ENCODE peak calls at places on chromosomes 1 and 21, in eight cellular contexts. J is AG09309; K is prostate gland; L is CD8-positive, alpha-beta T cell; T is ovary; Q is dorsolateral prefrontal cortex; D is thoracic aorta; O is fibroblast of lung. F is an unnamed sample.

GRCh38 chr1:156492591-156493080 is 7.9 kb downstream of the MEF2D start:
- DNase-seq in J (no peak), K (no peak), L (no peak), T (no peak), Q (no peak), D (no peak), O (no peak), F (no peak)

GRCh38 chr1:87197156-87197555 is 131.5 kb upstream of the LMO4 start:
- DNase-seq in J (no peak), K (no peak), L (no peak), T (no peak), Q (no peak), D (no peak), O (peak), F (no peak)

GRCh38 chr1:247297263-247298123 is 34.2 kb downstream of the ZNF496 start:
- DNase-seq in J (no peak), K (no peak), L (no peak), T (no peak), Q (no peak), D (no peak), O (no peak), F (no peak)

GRCh38 chr1:183898001-183898396 is 93.1 kb downstream of the RGL1 start:
- DNase-seq in J (no peak), K (no peak), L (no peak), T (no peak), Q (no peak), D (no peak), O (no peak), F (no peak)

GRCh38 chr21:45138199-45139002 is 64.0 kb downstream of the ADARB1 start:
- DNase-seq in J (no peak), K (no peak), L (peak), T (peak), Q (no peak), D (peak), O (peak), F (peak)

GRCh38 chr1:13762642-13763041 is 62.7 kb downstream of the PRDM2 start:
- DNase-seq in J (no peak), K (no peak), L (no peak), T (no peak), Q (no peak), D (no peak), O (no peak), F (no peak)

GRCh38 chr1:119453021-119453420 is 38.1 kb downstream of the HSD3B2 start:
- DNase-seq in J (peak), K (no peak), L (no peak), T (no peak), Q (no peak), D (no peak), O (peak), F (no peak)

GRCh38 chr1:214009613-214010550 is 22.1 kb downstream of the PROX1 start:
- DNase-seq in J (no peak), K (no peak), L (no peak), T (no peak), Q (no peak), D (no peak), O (no peak), F (no peak)

GRCh38 chr1:113990541-113990940 is 11.3 kb downstream of the OLFML3 start:
- DNase-seq in J (no peak), K (no peak), L (no peak), T (no peak), Q (no peak), D (no peak), O (no peak), F (no peak)

GRCh38 chr1:24127801-24128363 is 15.1 kb downstream of the IL22RA1 start:
- DNase-seq in J (no peak), K (no peak), L (no peak), T (no peak), Q (no peak), D (no peak), O (no peak), F (no peak)

GRCh38 chr1:184379111-184379752 is 7.6 kb upstream of the C1orf21 start:
- DNase-seq in J (no peak), K (no peak), L (no peak), T (no peak), Q (no peak), D (no peak), O (no peak), F (no peak)

GRCh38 chr21:41993744-41994143 is 16.4 kb downstream of the ZBTB21 start:
- DNase-seq in J (peak), K (no peak), L (no peak), T (no peak), Q (no peak), D (no peak), O (peak), F (no peak)

GRCh38 chr1:156502749-156503671 is 2.4 kb upstream of the MEF2D start:
- DNase-seq in J (peak), K (peak), L (no peak), T (peak), Q (no peak), D (peak), O (peak), F (no peak)

GRCh38 chr1:29640428-29640785 is 404.1 kb downstream of the PTPRU start:
- DNase-seq in J (no peak), K (no peak), L (no peak), T (no peak), Q (no peak), D (no peak), O (no peak), F (no peak)

GRCh38 chr21:36706951-36707762 is 8.2 kb downstream of the SIM2 start:
- DNase-seq in J (no peak), K (no peak), L (no peak), T (no peak), Q (no peak), D (no peak), O (no peak), F (no peak)

GRCh38 chr21:21383126-21383525 is 384.9 kb downstream of the NCAM2 start:
- DNase-seq in J (no peak), K (no peak), L (no peak), T (no peak), Q (no peak), D (no peak), O (peak), F (no peak)

GRCh38 chr1:112887599-112888303 is 68.2 kb downstream of the SLC16A1 start:
- DNase-seq in J (no peak), K (no peak), L (no peak), T (no peak), Q (no peak), D (no peak), O (no peak), F (no peak)

GRCh38 chr21:44510508-44511218 is 29.3 kb downstream of the KRTAP10-1 start:
- DNase-seq in J (no peak), K (peak), L (peak), T (no peak), Q (no peak), D (no peak), O (no peak), F (no peak)

GRCh38 chr1:228083871-228084278 is 1.4 kb downstream of the ARF1 start:
- DNase-seq in J (no peak), K (no peak), L (no peak), T (no peak), Q (no peak), D (no peak), O (peak), F (no peak)

GRCh38 chr21:37350472-37350871 is 16.1 kb upstream of the DYRK1A start:
- DNase-seq in J (no peak), K (no peak), L (no peak), T (no peak), Q (no peak), D (no peak), O (peak), F (no peak)

GRCh38 chr1:234545512-234546386 is 64.2 kb downstream of the IRF2BP2 start:
- DNase-seq in J (no peak), K (no peak), L (no peak), T (no peak), Q (no peak), D (no peak), O (no peak), F (no peak)

GRCh38 chr1:95496307-95496706 is 262.3 kb downstream of the RWDD3 start:
- DNase-seq in J (no peak), K (no peak), L (no peak), T (no peak), Q (no peak), D (no peak), O (no peak), F (no peak)

GRCh38 chr1:183032122-183032921 is 9.1 kb downstream of the LAMC1 start:
- DNase-seq in J (no peak), K (no peak), L (no peak), T (peak), Q (no peak), D (no peak), O (peak), F (no peak)

GRCh38 chr1:89873757-89874156 is 52.9 kb downstream of the LRRC8D start:
- DNase-seq in J (peak), K (no peak), L (no peak), T (no peak), Q (no peak), D (no peak), O (peak), F (no peak)

GRCh38 chr1:181133969-181134418 is 45.5 kb downstream of the IER5 start:
- DNase-seq in J (no peak), K (no peak), L (no peak), T (no peak), Q (no peak), D (no peak), O (no peak), F (no peak)

GRCh38 chr1:245156736-245157505 is 2.1 kb downstream of the KIF26B start:
- DNase-seq in J (no peak), K (no peak), L (no peak), T (no peak), Q (no peak), D (no peak), O (peak), F (no peak)

GRCh38 chr1:64131155-64131554 is 72.3 kb upstream of the UBE2U start:
- DNase-seq in J (no peak), K (no peak), L (no peak), T (no peak), Q (no peak), D (no peak), O (no peak), F (no peak)

GRCh38 chr21:43758132-43758619 is 17.9 kb downstream of the CSTB start:
- DNase-seq in J (peak), K (peak), L (no peak), T (peak), Q (no peak), D (no peak), O (peak), F (no peak)

GRCh38 chr21:33395866-33396265 is 7.3 kb upstream of the IFNGR2 start:
- DNase-seq in J (no peak), K (no peak), L (no peak), T (no peak), Q (no peak), D (no peak), O (peak), F (no peak)

GRCh38 chr21:37210017-37210593 is 57.0 kb downstream of the VPS26C start:
- DNase-seq in J (no peak), K (no peak), L (no peak), T (no peak), Q (no peak), D (no peak), O (no peak), F (no peak)

GRCh38 chr1:114522264-114522575 is 11.2 kb upstream of the TRIM33 start:
- DNase-seq in J (no peak), K (no peak), L (no peak), T (no peak), Q (no peak), D (no peak), O (peak), F (no peak)

GRCh38 chr1:63524166-63524565 is 841 bp downstream of the EFCAB7 start:
- DNase-seq in J (no peak), K (no peak), L (no peak), T (no peak), Q (no peak), D (no peak), O (no peak), F (no peak)

GRCh38 chr1:218486108-218486507 is 141.0 kb downstream of the TGFB2 start:
- DNase-seq in J (no peak), K (no peak), L (no peak), T (no peak), Q (no peak), D (no peak), O (no peak), F (no peak)

GRCh38 chr1:6033986-6034749 is 11.5 kb upstream of the KCNAB2 start:
- DNase-seq in J (no peak), K (no peak), L (no peak), T (no peak), Q (peak), D (no peak), O (no peak), F (no peak)

GRCh38 chr1:116725798-116726197 is 28.4 kb upstream of the CD2 start:
- DNase-seq in J (no peak), K (no peak), L (no peak), T (no peak), Q (no peak), D (no peak), O (peak), F (no peak)

GRCh38 chr1:111241797-111242196 is 14.3 kb downstream of the CHI3L2 start:
- DNase-seq in J (no peak), K (no peak), L (no peak), T (no peak), Q (no peak), D (no peak), O (peak), F (no peak)

DNA sequence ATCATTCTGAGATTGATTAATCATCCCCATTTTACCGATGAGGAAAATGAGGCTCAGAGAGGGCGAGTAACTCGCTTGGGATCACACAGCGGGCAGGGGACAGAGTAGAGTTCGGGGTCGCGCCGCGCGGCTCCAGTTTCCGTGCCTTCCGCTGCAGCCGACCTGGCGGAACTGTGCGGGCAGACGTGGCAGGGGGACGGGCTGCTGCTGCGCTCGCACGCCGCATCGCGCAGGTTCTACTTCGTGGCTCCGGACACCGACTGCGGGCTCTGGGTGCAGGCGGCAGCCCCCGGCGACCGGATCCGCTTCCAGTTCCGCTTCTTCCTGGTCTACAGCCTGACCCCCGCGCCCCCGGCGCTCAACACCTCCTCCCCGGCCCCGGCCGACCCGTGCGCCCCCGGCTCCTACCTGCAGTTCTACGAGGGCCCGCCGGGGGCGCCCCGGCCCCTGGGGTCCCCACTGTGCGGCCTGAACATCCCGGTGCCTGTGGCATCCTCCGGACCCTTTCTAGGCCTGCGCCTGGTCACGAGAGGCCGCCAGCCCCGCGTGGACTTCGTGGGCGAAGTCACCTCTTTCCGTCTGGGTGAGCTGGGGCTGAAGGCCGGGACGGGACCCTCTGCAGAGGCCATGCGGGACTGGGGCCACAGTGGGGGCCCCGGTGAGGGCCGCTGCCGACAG is 2.3 kb downstream of the LDLRAD2 start:
- DNase-seq in J (no peak), K (no peak), L (peak), T (no peak), Q (no peak), D (no peak), O (peak), F (no peak)
- H3K4me3 ChIP-seq in J (no peak), K (peak), L (peak), T (peak), Q (peak), D (peak), O (peak), F (peak)

DNA sequence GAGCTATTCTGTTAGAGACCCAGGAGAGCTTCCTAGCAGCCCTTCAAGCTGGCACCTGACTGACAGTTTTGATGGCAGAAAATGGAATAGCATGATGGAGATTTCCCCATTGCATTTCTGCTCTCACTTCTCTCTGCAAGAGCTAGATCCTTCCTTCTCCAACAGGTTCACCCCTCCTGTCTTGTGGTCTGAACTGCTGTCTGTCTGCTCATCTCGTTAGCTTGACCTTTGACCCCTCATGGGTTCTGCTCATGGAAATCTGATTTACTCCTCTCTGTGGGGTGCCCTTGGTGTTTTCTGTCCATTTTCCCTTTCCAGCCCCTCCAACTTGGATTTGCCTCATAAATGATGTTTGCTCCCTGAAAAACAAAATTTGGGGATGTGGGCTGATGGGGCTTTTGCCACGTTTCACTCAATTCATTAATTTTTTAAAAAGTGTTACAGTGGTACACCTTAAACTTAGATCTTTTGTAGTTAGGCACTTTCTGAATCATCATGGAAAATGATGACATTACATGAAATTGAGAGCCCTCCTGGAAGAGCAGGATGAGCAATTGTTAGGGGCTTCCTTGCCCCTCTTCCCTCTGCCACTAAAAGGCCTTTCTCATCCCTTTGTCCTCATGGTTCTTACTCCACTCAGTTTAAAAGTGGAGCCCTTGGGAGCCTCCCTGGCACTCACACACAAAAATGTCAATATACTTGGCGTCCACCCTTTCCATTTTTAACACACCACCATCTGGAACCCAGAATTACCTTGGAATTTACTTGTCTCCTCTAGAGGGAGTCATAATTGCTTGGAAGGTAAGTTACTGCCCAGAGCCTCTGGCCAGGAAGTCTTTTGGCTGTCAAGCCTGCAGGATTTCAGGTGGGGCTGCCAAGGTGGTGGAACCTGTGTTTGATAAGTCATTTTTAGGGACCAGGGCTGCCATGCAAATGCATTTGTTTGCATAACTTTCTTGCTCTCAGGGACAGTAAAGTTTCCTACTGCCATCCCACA is 31.9 kb upstream of the IL19 start:
- DNase-seq in J (no peak), K (no peak), L (no peak), T (no peak), Q (no peak), D (no peak), O (peak), F (no peak)
- TF ChIP-seq CTCF in J (peak), K (no peak), L (no peak), T (no peak), Q (no peak), D (no peak), O (peak), F (no peak)

GRCh38 chr21:10466200-10466599 is 55.2 kb upstream of the TPTE start:
- DNase-seq in J (no peak), K (no peak), L (no peak), T (no peak), Q (no peak), D (no peak), O (no peak), F (no peak)

GRCh38 chr21:10464975-10465374 is 56.4 kb upstream of the TPTE start:
- DNase-seq in J (no peak), K (no peak), L (no peak), T (no peak), Q (no peak), D (no peak), O (no peak), F (no peak)

DNA sequence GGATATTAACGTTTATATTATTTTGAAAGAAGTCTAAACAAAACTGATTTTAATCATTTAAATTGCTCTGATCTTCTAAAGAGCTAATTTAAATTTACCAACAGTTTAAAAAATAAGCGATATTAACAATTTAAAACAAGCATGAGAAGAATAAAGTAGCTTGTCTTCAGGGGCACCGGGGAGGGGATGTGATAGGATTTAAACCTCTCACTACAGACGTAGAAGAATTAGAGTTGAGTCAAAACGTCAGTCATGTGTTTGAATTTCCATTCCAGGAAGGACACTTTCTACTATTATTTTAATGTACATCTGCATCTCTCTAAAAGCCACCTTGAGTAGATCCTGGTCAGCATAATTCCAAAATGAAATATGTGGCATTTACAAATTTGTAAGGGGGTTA is 58.2 kb upstream of the TPTE start:
- DNase-seq in J (no peak), K (no peak), L (no peak), T (no peak), Q (no peak), D (no peak), O (no peak), F (no peak)
- H3K4me3 ChIP-seq in J (no peak), K (no peak), L (no peak), T (no peak), Q (no peak), D (no peak), O (no peak), F (no peak)

GRCh38 chr1:58434181-58434580 is 112.3 kb downstream of the OMA1 start:
- DNase-seq in J (no peak), K (no peak), L (no peak), T (no peak), Q (no peak), D (no peak), O (no peak), F (no peak)

GRCh38 chr1:58431847-58432246 is 114.7 kb downstream of the OMA1 start:
- DNase-seq in J (no peak), K (no peak), L (no peak), T (no peak), Q (no peak), D (no peak), O (no peak), F (no peak)

GRCh38 chr1:58434587-58434986 is 111.9 kb downstream of the OMA1 start:
- DNase-seq in J (no peak), K (no peak), L (no peak), T (no peak), Q (no peak), D (no peak), O (no peak), F (no peak)

GRCh38 chr1:58430355-58431335 is 115.9 kb downstream of the OMA1 start:
- DNase-seq in J (no peak), K (no peak), L (no peak), T (no peak), Q (no peak), D (no peak), O (peak), F (no peak)

DNA sequence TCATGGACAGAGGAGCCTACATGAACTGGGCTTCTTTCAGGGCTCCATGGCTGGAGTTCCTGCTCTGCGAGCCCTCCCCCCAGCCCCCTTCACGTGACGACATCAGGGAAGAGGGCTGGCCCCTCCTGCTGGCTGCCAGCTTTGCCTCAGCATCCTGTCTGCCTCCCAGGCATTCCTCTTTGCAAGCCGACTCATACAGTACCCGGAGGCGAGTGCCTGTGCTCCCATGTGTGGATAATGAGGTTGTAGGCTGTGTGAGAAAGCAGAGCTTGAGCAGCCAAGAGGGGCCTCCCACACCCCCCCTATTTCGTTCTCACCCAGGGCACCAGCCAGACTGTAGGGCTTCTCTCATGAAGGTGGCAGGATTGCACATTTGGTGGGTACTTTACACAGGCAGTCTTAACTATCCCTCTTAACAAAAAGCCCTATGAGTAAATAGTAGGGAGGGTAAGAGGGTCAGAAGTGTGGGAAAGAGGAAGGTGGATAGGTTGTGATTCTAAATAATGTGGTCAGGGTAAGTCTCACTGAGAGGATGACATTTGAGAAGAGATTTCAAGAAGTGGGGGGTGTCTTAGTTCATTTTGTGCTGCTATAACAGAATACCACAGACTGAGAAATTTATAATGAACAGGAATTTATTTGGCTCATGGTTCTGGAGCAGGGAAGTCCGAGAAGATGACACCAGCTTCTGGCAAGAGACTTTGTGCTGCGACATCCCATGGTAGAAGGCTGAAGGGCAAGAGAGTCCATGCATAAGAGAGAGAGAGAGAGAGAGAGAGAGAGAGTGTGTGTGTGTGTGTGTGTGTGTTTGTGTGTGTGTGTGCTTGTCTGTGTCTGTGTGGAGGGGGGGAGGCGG is 113.5 kb downstream of the OMA1 start:
- DNase-seq in J (peak), K (no peak), L (no peak), T (no peak), Q (no peak), D (no peak), O (peak), F (no peak)
- TF ChIP-seq CTCF in J (peak), K (no peak), L (no peak), T (no peak), Q (no peak), D (no peak), O (no peak), F (no peak)

F was measured in GM12864.